ENCODE peak calls at places on chromosomes 3 and 15, in nine cellular contexts. X is stimulated activated CD4-positive, alpha-beta T cell treated with anti-CD3 and anti-CD28 coated beads, Interleukin-2, amount 100 ng/mL, for 24 hours; B is omental fat pad; S is lower lobe of right lung; K is SK-N-DZ; V is NCI-H2081; G is colonic mucosa; A is left lung; W is H7. U is an unnamed sample.

GRCh38 chr3:105365536-105366301 is 990 bp upstream of the ALCAM start:
- DNase-seq in X (no peak), B (no peak), S (no peak), K (peak), V (peak), G (peak), A (peak), W (peak), U (peak)

GRCh38 chr15:94126999-94127398 is 104.4 kb upstream of the MCTP2 start:
- DNase-seq in X (no peak), B (no peak), S (no peak), K (no peak), V (no peak), G (no peak), A (no peak), W (no peak), U (no peak)

GRCh38 chr3:71662553-71662952 is 62.6 kb downstream of the EIF4E3 start:
- DNase-seq in X (no peak), B (no peak), S (no peak), K (no peak), V (no peak), G (no peak), A (no peak), W (no peak), U (no peak)

GRCh38 chr15:100193277-100193860 is 148.4 kb downstream of the ADAMTS17 start:
- DNase-seq in X (no peak), B (no peak), S (no peak), K (no peak), V (no peak), G (no peak), A (no peak), W (no peak), U (no peak)

GRCh38 chr15:53693729-53694533 is 65.5 kb downstream of the WDR72 start:
- DNase-seq in X (no peak), B (peak), S (peak), K (no peak), V (peak), G (no peak), A (peak), W (no peak), U (no peak)

GRCh38 chr15:62141643-62142588 is 23.2 kb downstream of the C2CD4B start:
- DNase-seq in X (no peak), B (no peak), S (no peak), K (no peak), V (no peak), G (no peak), A (no peak), W (no peak), U (no peak)

GRCh38 chr15:98807262-98807661 is 158.9 kb downstream of the IGF1R start:
- DNase-seq in X (no peak), B (no peak), S (no peak), K (no peak), V (no peak), G (no peak), A (no peak), W (no peak), U (no peak)

GRCh38 chr15:101466188-101466587 is 23.3 kb downstream of the PCSK6 start:
- DNase-seq in X (no peak), B (no peak), S (no peak), K (no peak), V (no peak), G (no peak), A (no peak), W (no peak), U (no peak)

GRCh38 chr15:35288580-35288979 is 203.5 kb upstream of the NANOGP8 start:
- DNase-seq in X (no peak), B (no peak), S (no peak), K (peak), V (no peak), G (no peak), A (no peak), W (no peak), U (no peak)

GRCh38 chr3:147361671-147362420 is 44.5 kb downstream of the ZIC4 start:
- DNase-seq in X (peak), B (no peak), S (no peak), K (peak), V (no peak), G (peak), A (no peak), W (peak), U (no peak)

GRCh38 chr3:48269592-48269991 is 28.7 kb downstream of the ZNF589 start:
- DNase-seq in X (no peak), B (no peak), S (no peak), K (no peak), V (no peak), G (no peak), A (no peak), W (no peak), U (no peak)

GRCh38 chr3:181009225-181009624 is 19.7 kb upstream of the DNAJC19 start:
- DNase-seq in X (peak), B (no peak), S (no peak), K (no peak), V (no peak), G (no peak), A (no peak), W (no peak), U (no peak)

GRCh38 chr3:111850481-111850880 is 8.6 kb upstream of the PHLDB2 start:
- DNase-seq in X (no peak), B (no peak), S (no peak), K (no peak), V (no peak), G (no peak), A (no peak), W (no peak), U (no peak)

U was measured in stimulated activated naive B cell treated with anti-CD40 and anti-IgM and Interleukin-4, amounts not matched to agents 10 μg/mL and 1 μg/mL and 100 μg/mL, for 72 hours.